ENCODE peak calls at places on chromosomes 6 and 20, in eight cellular contexts. B is fibroblast of lung, S is cardiac fibroblast, J is AG10803, P is HCT116, U is dorsolateral prefrontal cortex, H is sigmoid colon, N is body of pancreas. V is an unnamed sample.

GRCh38 chr6:145086197-145086596 is 649.1 kb downstream of the EPM2A start:
- DNase-seq in B (peak), S (peak), J (peak), P (no peak), U (no peak), H (no peak), N (no peak), V (no peak)

GRCh38 chr6:1316482-1317220 is 4.8 kb downstream of the FOXQ1 start:
- DNase-seq in B (no peak), S (no peak), J (no peak), P (no peak), U (no peak), H (no peak), N (peak), V (peak)

GRCh38 chr20:46631212-46631869 is 19.9 kb downstream of the SLC13A3 start:
- DNase-seq in B (peak), S (peak), J (no peak), P (no peak), U (no peak), H (no peak), N (no peak), V (peak)

GRCh38 chr20:48846516-48847492 is 19.0 kb upstream of the PREX1 start:
- DNase-seq in B (no peak), S (peak), J (no peak), P (no peak), U (no peak), H (no peak), N (no peak), V (no peak)

GRCh38 chr6:351011-351866 is 40.3 kb upstream of the IRF4 start:
- DNase-seq in B (no peak), S (no peak), J (no peak), P (no peak), U (no peak), H (peak), N (no peak), V (peak)

GRCh38 chr20:36745234-36745926 is 510 bp downstream of the NDRG3 start:
- DNase-seq in B (no peak), S (no peak), J (no peak), P (no peak), U (no peak), H (peak), N (peak), V (no peak)

GRCh38 chr6:125099211-125100017 is 54.2 kb upstream of the TPD52L1 start:
- DNase-seq in B (peak), S (peak), J (peak), P (peak), U (peak), H (peak), N (peak), V (peak)

GRCh38 chr20:6632187-6632586 is 135.3 kb upstream of the BMP2 start:
- DNase-seq in B (peak), S (peak), J (peak), P (no peak), U (no peak), H (no peak), N (peak), V (no peak)

GRCh38 chr6:158518196-158519127 is 41.4 kb upstream of the TMEM181 start:
- DNase-seq in B (peak), S (peak), J (peak), P (peak), U (peak), H (no peak), N (peak), V (no peak)

GRCh38 chr6:92050216-92050615 is 1369.1 kb downstream of the EPHA7 start:
- DNase-seq in B (peak), S (no peak), J (no peak), P (no peak), U (no peak), H (no peak), N (no peak), V (no peak)

GRCh38 chr6:130466052-130466743 is 100.4 kb downstream of the TMEM200A start:
- DNase-seq in B (no peak), S (no peak), J (no peak), P (no peak), U (no peak), H (no peak), N (no peak), V (no peak)

GRCh38 chr6:161549977-161550655 is 276.3 kb upstream of the AGPAT4 start:
- DNase-seq in B (no peak), S (no peak), J (no peak), P (peak), U (no peak), H (no peak), N (no peak), V (no peak)

GRCh38 chr20:32289661-32290431 is 12.4 kb downstream of the KIF3B start:
- DNase-seq in B (no peak), S (no peak), J (no peak), P (no peak), U (no peak), H (no peak), N (peak), V (no peak)

GRCh38 chr20:61802721-61803311 is 262.9 kb downstream of the TAF4 start:
- DNase-seq in B (no peak), S (no peak), J (no peak), P (no peak), U (no peak), H (no peak), N (no peak), V (peak)

GRCh38 chr6:133951881-133952814 is 876 bp upstream of the TBPL1 start:
- DNase-seq in B (peak), S (peak), J (peak), P (peak), U (peak), H (peak), N (peak), V (peak)

GRCh38 chr6:133948472-133948871 is 4.6 kb upstream of the TBPL1 start:
- DNase-seq in B (no peak), S (no peak), J (no peak), P (no peak), U (no peak), H (no peak), N (no peak), V (no peak)

GRCh38 chr6:133953634-133954415 is 801 bp downstream of the TBPL1 start:
- DNase-seq in B (no peak), S (no peak), J (no peak), P (no peak), U (no peak), H (no peak), N (no peak), V (no peak)

GRCh38 chr6:133952815-133953633 is at the start of gene TBPL1:
- DNase-seq in B (peak), S (peak), J (peak), P (peak), U (peak), H (peak), N (peak), V (peak)

GRCh38 chr6:133951227-133951626 is 1.8 kb upstream of the TBPL1 start:
- DNase-seq in B (no peak), S (no peak), J (no peak), P (no peak), U (no peak), H (no peak), N (no peak), V (no peak)
- H3K4me3 ChIP-seq in B (peak), S (peak), J (peak), P (no peak), U (peak), H (peak), N (no peak), V (peak)

DNA sequence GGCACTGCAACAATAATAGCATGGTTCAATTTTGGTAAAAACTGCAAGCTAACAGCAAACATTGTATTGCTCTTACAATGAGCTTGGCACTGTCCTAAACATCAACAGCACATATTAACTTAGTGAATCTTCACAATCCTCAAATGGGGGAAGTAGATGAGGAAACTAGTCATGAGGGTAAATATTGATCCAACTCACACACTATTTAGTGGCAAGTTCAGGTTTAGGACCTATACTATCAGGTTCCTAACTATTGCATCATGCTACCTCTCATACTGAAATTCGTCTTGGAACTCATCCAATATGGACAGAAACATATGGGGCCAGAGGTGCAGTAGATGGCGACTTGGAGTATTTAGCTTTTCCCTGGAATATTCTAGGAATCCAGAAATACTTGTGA is 34.2 kb downstream of the FKBP1C start:
- DNase-seq in B (no peak), S (no peak), J (no peak), P (no peak), U (no peak), H (no peak), N (no peak), V (no peak)
- TF ChIP-seq CTCF in B (no peak), S (no peak), J (no peak), P (no peak), U (no peak), H (no peak), N (no peak), V (no peak)

GRCh38 chr6:12313311-12313991 is 23.3 kb downstream of the EDN1 start:
- DNase-seq in B (no peak), S (no peak), J (no peak), P (no peak), U (no peak), H (no peak), N (no peak), V (no peak)
- H3K4me3 ChIP-seq in B (no peak), S (no peak), J (no peak), P (no peak), U (no peak), H (no peak), N (no peak), V (no peak)

GRCh38 chr20:23629017-23629541 is 8.7 kb downstream of the CST3 start:
- DNase-seq in B (peak), S (peak), J (peak), P (peak), U (no peak), H (no peak), N (no peak), V (no peak)
- TF ChIP-seq CTCF in B (no peak), S (no peak), J (no peak), P (no peak), U (no peak), H (no peak), N (no peak), V (no peak)